ENCODE peak calls at places on chromosomes 11 and 22, in six cellular contexts. E is esophagus muscularis mucosa, C is AG04450, I is uterus, R is breast epithelium, F is GM12878. O is an unnamed sample.

GRCh38 chr11:70141490-70142014 is 61.5 kb upstream of the FADD start:
- DNase-seq in C (no peak), E (no peak), I (no peak), R (no peak), F (no peak), O (no peak)

GRCh38 chr22:28594784-28595324 is 84.8 kb downstream of the TTC28 start:
- DNase-seq in E (no peak), C (peak; percentile 23), F (no peak), R (no peak), I (no peak), O (no peak)

GRCh38 chr11:74226907-74227306 is 55.8 kb downstream of the PPME1 start:
- DNase-seq in C (no peak), I (no peak), R (no peak), F (no peak), E (no peak), O (no peak)

GRCh38 chr11:114447444-114447843 is 8.2 kb downstream of the REXO2 start:
- DNase-seq in R (no peak), I (no peak), C (no peak), F (no peak), E (no peak), O (no peak)

GRCh38 chr11:126345759-126346585 is 9.5 kb upstream of the ST3GAL4 start:
- DNase-seq in C (no peak), R (no peak), I (peak; percentile 82), F (no peak), E (no peak), O (no peak)

GRCh38 chr11:40292636-40293585 is 1166.5 kb downstream of the LRRC4C start:
- DNase-seq in C (no peak), I (peak; percentile 14), F (no peak), E (no peak), R (no peak), O (no peak)

GRCh38 chr22:30197389-30197788 is 49.2 kb downstream of the LIF start:
- DNase-seq in F (no peak), C (no peak), E (no peak), R (no peak), I (no peak), O (no peak)

GRCh38 chr22:22944268-22944985 is 56.8 kb downstream of the IGLL5 start:
- DNase-seq in F (no peak), R (peak; percentile 1), E (peak; percentile 79), C (no peak), I (no peak), O (no peak)

GRCh38 chr11:119512373-119512772 is 89.4 kb upstream of the THY1 start:
- DNase-seq in R (no peak), E (no peak), C (no peak), I (no peak), F (peak; percentile 34), O (no peak)

GRCh38 chr11:10410844-10411200 is 44.2 kb upstream of the AMPD3 start:
- DNase-seq in C (no peak), F (no peak), E (no peak), I (no peak), R (no peak), O (no peak)

GRCh38 chr11:10412266-10412665 is 42.8 kb upstream of the AMPD3 start:
- DNase-seq in C (no peak), F (no peak), R (no peak), I (no peak), E (no peak), O (no peak)

GRCh38 chr11:10414659-10415058 is 40.4 kb upstream of the AMPD3 start:
- DNase-seq in C (no peak), I (no peak), R (no peak), F (no peak), E (peak; percentile 87), O (peak; percentile 68)

GRCh38 chr11:10414181-10414580 is 40.9 kb upstream of the AMPD3 start:
- DNase-seq in C (no peak), R (no peak), E (peak; percentile 72), I (no peak), F (no peak), O (no peak)

GRCh38 chr11:10413268-10413667 is 41.8 kb upstream of the AMPD3 start:
- DNase-seq in C (no peak), R (no peak), I (no peak), E (peak; percentile 80), F (no peak), O (no peak)
- TF ChIP-seq CTCF in C (no peak), R (no peak), I (no peak), E (no peak), F (peak; percentile 50), O (peak; percentile 12)

DNA sequence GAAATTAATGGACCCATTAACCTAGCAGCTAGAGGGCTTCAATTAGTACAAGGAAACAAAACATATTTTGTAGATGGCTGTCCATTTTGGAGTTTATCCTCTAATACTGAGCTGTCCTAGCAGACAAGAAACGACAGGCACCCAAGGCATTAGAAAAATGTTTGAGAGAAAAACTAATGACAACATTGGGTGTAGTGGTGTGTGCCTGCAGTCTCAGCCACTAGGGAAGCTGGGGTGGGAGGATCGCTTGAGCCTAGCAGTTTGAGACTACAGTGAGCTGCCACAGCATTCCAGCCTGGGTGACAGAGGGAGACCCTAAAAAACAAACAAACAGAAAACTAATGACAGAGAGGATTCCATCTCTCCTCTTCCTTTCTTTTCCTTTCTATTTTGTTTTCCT is 1.5 kb downstream of the A4GALT start:
- DNase-seq in C (no peak), E (no peak), F (no peak), R (no peak), I (no peak), O (no peak)
- H3K4me3 ChIP-seq in C (no peak overlapping the region), E (peak overlapping the region; percentile 70), F (peak overlapping the region; percentile 76), R (peak overlapping the region; percentile 98), I (peak overlapping the region; percentile 69), O (peak overlapping the region; percentile 80)

GRCh38 chr22:47606426-47606825 is 844.0 kb downstream of the TBC1D22A start:
- DNase-seq in C (no peak), E (no peak), F (no peak), I (no peak), R (no peak), O (peak; percentile 18)

GRCh38 chr22:47610281-47610680 is 847.8 kb downstream of the TBC1D22A start:
- DNase-seq in R (no peak), F (no peak), I (no peak), E (no peak), C (no peak), O (peak; percentile 24)

GRCh38 chr22:47609653-47610052 is 847.2 kb downstream of the TBC1D22A start:
- DNase-seq in E (no peak), C (no peak), I (no peak), R (no peak), F (no peak), O (no peak)

GRCh38 chr22:47607486-47607885 is 845.0 kb downstream of the TBC1D22A start:
- DNase-seq in C (no peak), R (no peak), F (no peak), I (no peak), E (no peak), O (no peak)

GRCh38 chr22:47608421-47608820 is 846.0 kb downstream of the TBC1D22A start:
- DNase-seq in C (no peak), I (no peak), F (no peak), R (no peak), E (no peak), O (peak; percentile 20)
- H3K9me3 ChIP-seq in C (peaks cover 75% of the 10 kb centered on the region), I (no peaks in the 10 kb centered on the region), F (no peaks in the 10 kb centered on the region), R (peaks cover 5% of the 10 kb centered on the region), E (peaks cover 13% of the 10 kb centered on the region), O (no peaks in the 10 kb centered on the region)

GRCh38 chr11:2186669-2187266 is 15.2 kb upstream of the TH start:
- DNase-seq in F (no peak), I (no peak), C (no peak), R (no peak), E (no peak), O (no peak)
- TF ChIP-seq CTCF in F (peak; percentile 21), I (no peak), C (peak; percentile 31), R (peak; percentile 45), E (no peak), O (peak; percentile 47)

DNA sequence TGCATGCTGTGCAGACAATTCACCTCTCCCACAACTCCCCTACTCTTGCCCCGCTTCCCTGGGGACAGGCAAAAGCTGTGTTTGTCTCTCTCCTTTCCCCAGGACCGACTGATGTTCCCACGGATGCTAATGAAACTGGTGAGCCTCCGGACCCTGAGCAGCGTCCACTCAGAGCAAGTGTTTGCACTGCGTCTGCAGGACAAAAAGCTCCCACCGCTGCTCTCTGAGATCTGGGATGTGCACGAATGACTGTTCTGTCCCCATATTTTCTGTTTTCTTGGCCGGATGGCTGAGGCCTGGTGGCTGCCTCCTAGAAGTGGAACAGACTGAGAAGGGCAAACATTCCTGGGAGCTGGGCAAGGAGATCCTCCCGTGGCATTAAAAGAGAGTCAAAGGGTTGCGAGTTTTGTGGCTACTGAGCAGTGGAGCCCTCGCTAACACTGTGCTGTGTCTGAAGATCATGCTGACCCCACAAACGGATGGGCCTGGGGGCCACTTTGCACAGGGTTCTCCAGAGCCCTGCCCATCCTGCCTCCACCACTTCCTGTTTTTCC is 1.4 kb upstream of the MADD start:
- DNase-seq in C (no peak), E (no peak), F (no peak), R (no peak), I (no peak), O (peak; percentile 33)
- H3K4me3 ChIP-seq in C (no peak overlapping the region), E (peak overlapping the region; percentile 75), F (peak overlapping the region; percentile 78), R (peak overlapping the region; percentile 82), I (peak overlapping the region; percentile 74), O (peak overlapping the region; percentile 81)

GRCh38 chr11:2649848-2650247 is 49.9 kb downstream of the KCNQ1OT1 start:
- DNase-seq in E (no peak), I (no peak), R (no peak), C (no peak), F (no peak), O (no peak)

GRCh38 chr11:2647953-2648352 is 51.8 kb downstream of the KCNQ1OT1 start:
- DNase-seq in I (no peak), R (no peak), F (no peak), E (no peak), C (no peak), O (no peak)

GRCh38 chr11:2651054-2651617 is 48.7 kb downstream of the KCNQ1OT1 start:
- DNase-seq in R (no peak), C (no peak), I (no peak), E (no peak), F (no peak), O (no peak)

GRCh38 chr11:2650343-2650867 is 49.4 kb downstream of the KCNQ1OT1 start:
- DNase-seq in E (no peak), R (no peak), F (no peak), I (no peak), C (no peak), O (no peak)

DNA sequence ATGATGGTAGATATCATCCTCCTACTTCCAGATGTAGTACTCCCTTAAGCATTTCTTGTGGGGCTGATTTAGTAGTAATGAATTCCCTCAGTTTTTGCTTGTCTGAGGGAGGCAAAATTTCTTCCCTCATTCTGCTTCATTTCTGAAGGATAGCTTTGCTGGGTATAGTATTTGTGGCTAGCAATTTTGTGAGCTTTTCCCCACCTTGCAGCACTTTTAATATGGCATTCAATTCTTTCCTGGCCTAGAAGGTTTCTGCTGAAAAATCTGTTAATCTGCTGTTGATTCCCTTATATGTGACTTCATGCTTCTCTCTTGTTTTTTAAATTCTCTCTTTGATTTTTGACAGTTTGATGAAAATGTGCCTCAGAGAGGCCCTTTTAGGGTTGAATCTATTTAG is 50.4 kb downstream of the KCNQ1OT1 start:
- DNase-seq in C (no peak), R (no peak), F (no peak), I (no peak), E (no peak), O (no peak)
- H3K9me3 ChIP-seq in C (peaks cover 60% of the 10 kb centered on the region), R (peaks cover 52% of the 10 kb centered on the region), F (peaks cover 7% of the 10 kb centered on the region), I (no peaks in the 10 kb centered on the region), E (peaks cover 58% of the 10 kb centered on the region), O (peaks cover 60% of the 10 kb centered on the region)